ENCODE peak calls at places on chromosomes 7 and 10, in nine cellular contexts. Z is GM06990; O is CD4-positive, CD25-positive, alpha-beta regulatory T cell; S is brain microvascular endothelial cell; T is OCI-LY7; V is astrocyte of the spinal cord; D is fibroblast of the aortic adventitia; J is vagina; H is esophagus squamous epithelium. F is an unnamed sample.

GRCh38 chr7:70676243-70676642 is 455.7 kb upstream of the GALNT17 start:
- DNase-seq in Z (no peak), O (no peak), S (no peak), T (no peak), V (no peak), D (no peak), J (no peak), H (no peak), F (no peak)

GRCh38 chr10:80699602-80700039 is 161.9 kb downstream of the SH2D4B start:
- DNase-seq in Z (peak), O (peak), S (peak), T (peak), V (peak), D (peak), J (no peak), H (peak), F (peak)

GRCh38 chr10:71776528-71776927 is 3.2 kb upstream of the VSIR start:
- DNase-seq in Z (no peak), O (no peak), S (no peak), T (peak), V (no peak), D (no peak), J (no peak), H (no peak), F (no peak)

GRCh38 chr10:10294801-10295515 is 722.7 kb upstream of the CELF2 start:
- DNase-seq in Z (no peak), O (no peak), S (no peak), T (no peak), V (no peak), D (no peak), J (no peak), H (no peak), F (no peak)

GRCh38 chr7:87474046-87474445 is 1.4 kb downstream of the ABCB4 start:
- DNase-seq in Z (no peak), O (no peak), S (no peak), T (no peak), V (peak), D (peak), J (no peak), H (no peak), F (no peak)

GRCh38 chr7:46518713-46519112 is 597.6 kb upstream of the IGFBP3 start:
- DNase-seq in Z (no peak), O (no peak), S (no peak), T (no peak), V (no peak), D (no peak), J (no peak), H (no peak), F (no peak)

GRCh38 chr7:116952640-116953371 is 495 bp upstream of the ST7 start:
- DNase-seq in Z (no peak), O (peak), S (peak), T (peak), V (peak), D (peak), J (no peak), H (peak), F (no peak)

GRCh38 chr10:102113956-102114857 is 6.0 kb downstream of the LDB1 start:
- DNase-seq in Z (peak), O (no peak), S (no peak), T (no peak), V (no peak), D (no peak), J (no peak), H (no peak), F (no peak)

DNA sequence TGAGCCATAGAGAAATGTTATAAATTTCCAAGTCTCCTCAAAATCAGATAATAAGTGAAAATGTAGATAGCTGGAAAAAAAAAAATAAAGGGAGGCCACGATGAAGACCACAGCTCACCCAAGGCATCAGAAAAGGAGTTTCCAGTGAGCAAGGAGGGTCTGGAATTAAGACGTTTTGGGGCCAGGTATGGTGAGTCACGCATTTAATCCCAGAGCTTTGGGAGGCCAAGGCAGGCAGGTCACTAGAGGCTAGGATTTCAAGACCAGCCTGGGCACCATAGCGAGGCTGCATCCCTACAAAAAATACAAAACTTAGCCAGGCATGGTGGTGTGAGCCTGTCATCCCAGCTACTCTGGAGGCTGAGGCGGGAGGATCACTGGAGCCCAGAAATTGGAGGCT is 65.5 kb downstream of the ASB13 start:
- DNase-seq in Z (no peak), O (no peak), S (no peak), T (no peak), V (no peak), D (no peak), J (no peak), H (no peak), F (no peak)
- H3K4me3 ChIP-seq in Z (no peak), O (no peak), S (no peak), T (no peak), V (no peak), D (no peak), J (no peak), H (no peak), F (no peak)

GRCh38 chr7:27245124-27245797 is 2.7 kb downstream of the EVX1 start:
- DNase-seq in Z (no peak), O (no peak), S (no peak), T (no peak), V (no peak), D (no peak), J (no peak), H (no peak), F (no peak)

GRCh38 chr7:27244488-27245123 is 2.0 kb downstream of the EVX1 start:
- DNase-seq in Z (no peak), O (no peak), S (no peak), T (no peak), V (no peak), D (no peak), J (no peak), H (no peak), F (no peak)

GRCh38 chr7:27247452-27248426 is 5.1 kb downstream of the EVX1 start:
- DNase-seq in Z (no peak), O (no peak), S (no peak), T (no peak), V (no peak), D (no peak), J (no peak), H (no peak), F (no peak)

GRCh38 chr7:27247000-27247399 is 4.4 kb downstream of the EVX1 start:
- DNase-seq in Z (no peak), O (no peak), S (no peak), T (no peak), V (no peak), D (no peak), J (no peak), H (no peak), F (no peak)

DNA sequence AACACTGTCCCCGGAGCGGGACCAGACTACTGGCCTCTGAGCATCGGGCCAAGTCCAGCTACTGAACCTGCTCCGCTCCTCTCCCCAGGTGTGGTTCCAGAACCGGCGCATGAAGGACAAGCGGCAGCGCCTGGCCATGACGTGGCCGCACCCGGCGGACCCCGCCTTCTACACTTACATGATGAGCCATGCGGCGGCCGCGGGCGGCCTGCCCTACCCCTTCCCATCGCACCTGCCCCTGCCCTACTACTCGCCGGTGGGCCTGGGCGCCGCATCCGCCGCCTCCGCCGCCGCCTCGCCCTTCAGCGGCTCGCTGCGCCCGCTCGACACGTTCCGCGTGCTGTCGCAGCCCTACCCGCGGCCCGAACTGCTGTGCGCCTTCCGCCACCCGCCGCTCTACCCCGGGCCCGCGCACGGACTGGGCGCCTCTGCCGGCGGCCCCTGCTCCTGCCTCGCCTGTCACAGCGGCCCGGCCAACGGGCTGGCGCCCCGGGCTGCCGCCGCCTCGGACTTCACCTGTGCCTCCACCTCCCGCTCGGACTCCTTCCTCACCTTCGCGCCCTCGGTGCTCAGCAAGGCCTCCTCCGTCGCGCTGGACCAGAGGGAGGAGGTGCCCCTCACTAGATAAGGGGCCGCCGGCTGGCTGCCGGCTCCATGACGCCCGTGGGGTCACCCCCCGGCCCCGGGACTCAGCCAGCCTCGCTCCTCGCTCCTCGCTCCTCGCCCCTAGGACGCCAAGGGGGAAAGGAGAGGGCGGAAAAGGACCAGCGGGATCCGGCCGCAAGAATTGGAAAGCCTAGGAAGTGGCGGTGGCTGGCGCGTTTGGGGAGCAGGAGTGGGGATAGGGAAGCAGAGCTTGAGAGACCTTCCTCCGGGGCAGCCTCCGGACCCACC is 3.4 kb downstream of the EVX1 start:
- DNase-seq in Z (no peak), O (no peak), S (no peak), T (no peak), V (no peak), D (no peak), J (no peak), H (no peak), F (no peak)
- H3K4me3 ChIP-seq in Z (no peak), O (no peak), S (no peak), T (no peak), V (no peak), D (no peak), J (no peak), H (peak), F (no peak)

DNA sequence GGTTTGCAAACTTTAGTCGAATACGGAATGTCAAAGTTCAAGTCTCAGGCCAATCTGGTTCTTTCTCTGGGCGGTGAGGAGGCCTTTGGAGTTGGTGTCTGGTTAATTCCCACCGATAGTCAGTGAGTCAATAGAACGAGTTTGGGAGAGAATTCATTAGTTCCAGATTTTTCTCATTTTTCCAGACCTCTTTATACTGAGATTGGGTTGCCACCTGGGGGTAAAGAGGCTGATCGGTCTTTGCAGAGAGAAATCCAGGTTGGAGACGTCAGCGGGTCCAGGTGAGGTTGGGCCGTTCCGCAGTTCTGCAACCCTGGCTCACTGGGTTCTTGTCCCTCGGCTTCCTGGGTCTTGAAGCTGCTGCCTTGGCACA is 1.3 kb downstream of the CUX1 start:
- DNase-seq in Z (no peak), O (no peak), S (no peak), T (no peak), V (no peak), D (peak), J (no peak), H (no peak), F (no peak)
- H3K4me3 ChIP-seq in Z (no peak), O (no peak), S (no peak), T (peak), V (no peak), D (peak), J (no peak), H (no peak), F (no peak)

DNA sequence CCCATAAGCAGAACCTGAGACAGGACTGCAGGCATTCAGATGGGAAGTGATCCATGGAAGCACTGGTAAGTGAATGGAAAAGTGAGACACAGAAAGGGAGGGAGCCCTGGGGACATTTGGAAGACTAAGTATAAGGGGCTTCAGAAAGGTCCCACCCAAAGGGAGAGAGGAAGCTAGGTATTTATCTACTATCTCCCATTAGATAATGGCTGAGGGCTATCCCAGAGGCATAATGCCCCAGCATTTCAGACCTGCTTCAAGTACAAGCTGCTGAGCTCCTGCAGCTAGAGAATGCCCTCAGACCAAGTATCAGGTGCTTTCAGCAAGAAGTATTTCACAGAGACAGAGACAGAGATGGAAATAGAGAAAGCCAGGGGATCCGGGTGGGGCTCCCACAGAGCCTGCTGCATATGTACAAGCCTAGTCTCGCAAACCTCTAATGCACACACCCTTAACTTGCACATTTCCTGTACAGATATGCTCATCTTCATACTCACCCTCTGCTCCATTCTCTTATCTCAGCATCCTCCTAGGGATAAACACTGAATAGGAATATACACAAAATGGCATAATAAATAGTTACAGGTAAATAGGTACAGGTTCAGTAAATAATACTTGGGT is 20.2 kb downstream of the KDM7A start:
- DNase-seq in Z (no peak), O (peak), S (no peak), T (no peak), V (no peak), D (no peak), J (no peak), H (no peak), F (no peak)
- H3K4me3 ChIP-seq in Z (no peak), O (peak), S (no peak), T (no peak), V (no peak), D (no peak), J (no peak), H (no peak), F (no peak)

GRCh38 chr7:159027803-159028455 is 116.7 kb downstream of the VIPR2 start:
- DNase-seq in Z (no peak), O (no peak), S (no peak), T (no peak), V (no peak), D (no peak), J (peak), H (no peak), F (no peak)
- H3K4me3 ChIP-seq in Z (no peak), O (no peak), S (no peak), T (no peak), V (no peak), D (no peak), J (peak), H (peak), F (no peak)

GRCh38 chr10:18649364-18649959 is 1.9 kb downstream of the NSUN6 start:
- DNase-seq in Z (no peak), O (no peak), S (no peak), T (peak), V (no peak), D (no peak), J (no peak), H (no peak), F (no peak)
- H3K4me3 ChIP-seq in Z (peak), O (peak), S (peak), T (peak), V (no peak), D (peak), J (no peak), H (no peak), F (no peak)

GRCh38 chr7:132578826-132579225 is 2.6 kb upstream of the PLXNA4 start:
- DNase-seq in Z (no peak), O (no peak), S (no peak), T (no peak), V (no peak), D (no peak), J (peak), H (no peak), F (no peak)

GRCh38 chr7:132580277-132580676 is 4.0 kb upstream of the PLXNA4 start:
- DNase-seq in Z (no peak), O (no peak), S (no peak), T (no peak), V (no peak), D (no peak), J (peak), H (no peak), F (no peak)

GRCh38 chr7:132578050-132578370 is 1.7 kb upstream of the PLXNA4 start:
- DNase-seq in Z (no peak), O (no peak), S (no peak), T (no peak), V (no peak), D (no peak), J (peak), H (no peak), F (no peak)

GRCh38 chr7:132580717-132581285 is 4.5 kb upstream of the PLXNA4 start:
- DNase-seq in Z (no peak), O (peak), S (peak), T (peak), V (peak), D (peak), J (peak), H (no peak), F (peak)

GRCh38 chr7:132579260-132579899 is 3.1 kb upstream of the PLXNA4 start:
- DNase-seq in Z (no peak), O (no peak), S (no peak), T (no peak), V (no peak), D (no peak), J (peak), H (no peak), F (no peak)
- H3K4me3 ChIP-seq in Z (no peak), O (no peak), S (no peak), T (no peak), V (no peak), D (no peak), J (no peak), H (no peak), F (no peak)

DNA sequence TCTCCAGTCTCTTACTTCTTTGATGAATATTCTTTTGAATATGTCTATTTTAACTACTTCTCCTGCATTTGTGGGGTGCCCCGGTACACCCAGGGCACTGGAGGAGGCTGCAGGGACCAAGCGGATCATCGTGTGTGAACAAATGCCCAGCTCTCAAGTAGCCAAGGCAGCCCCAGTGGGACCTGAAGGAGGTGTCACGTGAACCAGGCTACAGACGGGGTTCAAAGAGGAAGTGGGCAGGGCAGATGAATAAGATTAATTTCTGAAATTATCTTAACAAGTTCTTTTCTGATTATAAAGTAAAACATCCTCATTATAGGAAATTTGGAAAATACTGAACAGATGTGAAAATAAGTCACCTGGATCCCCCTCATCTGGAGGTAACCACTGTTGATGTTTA is 78.4 kb upstream of the DUSP5 start:
- DNase-seq in Z (no peak), O (peak), S (no peak), T (no peak), V (no peak), D (no peak), J (no peak), H (no peak), F (no peak)
- H3K4me3 ChIP-seq in Z (no peak), O (no peak), S (no peak), T (no peak), V (no peak), D (no peak), J (no peak), H (no peak), F (no peak)

DNA sequence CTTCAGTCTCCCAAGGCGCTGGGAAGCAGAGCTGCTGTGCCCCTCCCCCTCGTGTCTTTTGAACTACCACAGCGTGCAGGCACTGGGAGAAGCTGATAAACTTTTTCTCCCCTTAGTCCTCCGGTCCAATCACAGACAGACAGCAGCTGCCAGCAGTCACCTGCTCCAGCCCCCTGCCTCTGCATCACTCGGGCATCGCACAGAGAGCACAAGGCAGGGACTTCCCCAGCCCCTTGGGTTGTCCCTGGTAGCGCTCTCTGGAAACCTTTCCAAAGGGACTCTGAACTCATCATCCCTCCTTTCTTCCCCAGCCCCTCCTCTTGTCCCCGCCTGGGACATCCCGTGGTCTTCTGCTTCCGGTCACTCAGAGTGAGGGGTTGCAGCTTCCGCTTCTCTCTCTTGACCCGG is 1.4 kb upstream of the NEUROG3 start:
- DNase-seq in Z (no peak), O (no peak), S (no peak), T (no peak), V (no peak), D (no peak), J (no peak), H (no peak), F (no peak)
- H3K4me3 ChIP-seq in Z (no peak), O (no peak), S (no peak), T (no peak), V (no peak), D (no peak), J (no peak), H (no peak), F (no peak)

DNA sequence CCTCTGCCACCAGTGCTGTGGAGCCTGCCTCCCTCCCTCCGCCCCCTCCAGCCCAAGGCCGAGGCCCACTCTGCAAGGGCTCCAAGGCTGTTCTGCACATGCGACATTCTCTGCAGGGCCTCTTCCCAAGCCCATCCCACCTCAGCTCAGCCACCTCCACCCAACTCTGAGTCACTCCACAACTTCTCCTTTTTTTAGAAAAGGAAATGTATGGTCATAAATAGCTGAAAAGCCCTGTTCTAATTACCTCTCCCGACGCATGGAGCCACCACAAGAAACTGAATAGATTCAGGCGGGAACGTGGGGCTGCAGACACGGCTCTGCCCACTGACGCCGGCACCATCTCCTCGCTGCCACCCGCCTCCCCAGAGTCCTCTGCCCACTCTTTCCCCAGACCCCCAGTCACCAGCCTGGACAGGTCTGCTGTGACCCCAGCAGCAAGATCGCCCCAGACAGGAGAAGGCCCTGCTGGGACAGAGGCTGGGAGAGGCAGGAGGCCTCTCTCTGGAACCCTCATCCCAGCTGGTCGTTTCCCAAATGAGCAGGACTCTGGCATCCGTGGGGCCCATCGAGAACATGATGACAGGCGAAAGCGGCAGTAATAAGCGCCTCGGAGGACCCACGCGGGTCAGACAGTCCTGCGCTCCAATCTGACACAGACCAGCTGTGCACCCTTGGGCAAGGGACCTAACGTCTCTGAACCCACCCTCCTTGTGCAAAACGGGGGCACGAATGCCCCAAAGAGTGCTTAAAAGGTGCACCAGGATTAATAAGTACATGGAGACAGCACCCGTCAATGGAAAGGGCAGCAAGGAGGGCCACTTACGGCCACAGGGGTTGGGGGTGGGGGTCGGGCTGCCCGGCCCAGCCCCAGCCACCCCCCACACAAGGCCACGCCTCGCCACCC is 213.7 kb downstream of the MAD1L1 start:
- DNase-seq in Z (no peak), O (no peak), S (peak), T (no peak), V (peak), D (peak), J (no peak), H (no peak), F (no peak)
- H3K4me3 ChIP-seq in Z (no peak), O (no peak), S (no peak), T (no peak), V (no peak), D (peak), J (peak), H (peak), F (no peak)